ENCODE peak calls at places on chromosomes 12 and 14, in eight cellular contexts. C is IMR-90, I is HCT116, K is GM23338, X is H9, U is neuronal stem cell, Y is trophoblast cell, A is fibroblast of lung. W is an unnamed sample.

GRCh38 chr14:100842799-100843198 is 16.9 kb downstream of the MEG3 start:
- DNase-seq in C (peak), I (no peak), K (no peak), X (no peak), U (no peak), Y (no peak), A (peak), W (no peak)

GRCh38 chr12:81263072-81263471 is 185.2 kb downstream of the ACSS3 start:
- DNase-seq in C (no peak), I (no peak), K (no peak), X (no peak), U (no peak), Y (no peak), A (no peak), W (no peak)

GRCh38 chr14:46571970-46572369 is 79.6 kb downstream of the RPL10L start:
- DNase-seq in C (no peak), I (no peak), K (no peak), X (no peak), U (no peak), Y (peak), A (peak), W (no peak)

GRCh38 chr12:57549909-57550627 is at the start of gene KIF5A:
- DNase-seq in C (no peak), I (no peak), K (peak), X (peak), U (peak), Y (peak), A (peak), W (peak)

GRCh38 chr14:77000340-77001235 is 27.9 kb downstream of the IRF2BPL start:
- DNase-seq in C (peak), I (no peak), K (peak), X (no peak), U (no peak), Y (no peak), A (peak), W (no peak)

GRCh38 chr12:132550014-132550802 is 60.2 kb downstream of the LRCOL1 start:
- DNase-seq in C (no peak), I (no peak), K (peak), X (peak), U (peak), Y (no peak), A (no peak), W (peak)

GRCh38 chr12:53744730-53745129 is 7.0 kb downstream of the CISTR start:
- DNase-seq in C (no peak), I (no peak), K (no peak), X (no peak), U (no peak), Y (no peak), A (no peak), W (no peak)

GRCh38 chr14:73237219-73237785 is at the start of gene PAPLN:
- DNase-seq in C (no peak), I (peak), K (peak), X (no peak), U (no peak), Y (no peak), A (peak), W (peak)

GRCh38 chr12:94649349-94650142 is 811 bp downstream of the TMCC3 start:
- DNase-seq in C (peak), I (no peak), K (peak), X (peak), U (peak), Y (peak), A (peak), W (peak)

GRCh38 chr12:115840159-115840558 is 437.3 kb downstream of the MED13L start:
- DNase-seq in C (no peak), I (no peak), K (no peak), X (no peak), U (no peak), Y (peak), A (no peak), W (no peak)

GRCh38 chr12:537772-538171 is 78.0 kb downstream of the B4GALNT3 start:
- DNase-seq in C (no peak), I (peak), K (no peak), X (no peak), U (no peak), Y (peak), A (no peak), W (no peak)

GRCh38 chr14:37122288-37122687 is 50.1 kb downstream of the SLC25A21 start:
- DNase-seq in C (peak), I (peak), K (peak), X (no peak), U (no peak), Y (no peak), A (peak), W (no peak)

GRCh38 chr12:84995646-84996045 is 40.4 kb downstream of the TSPAN19 start:
- DNase-seq in C (peak), I (no peak), K (no peak), X (no peak), U (no peak), Y (no peak), A (no peak), W (no peak)

GRCh38 chr12:49293056-49293956 is 1.6 kb upstream of the PRPH start:
- DNase-seq in C (no peak), I (no peak), K (peak), X (peak), U (no peak), Y (no peak), A (no peak), W (no peak)

GRCh38 chr14:68857671-68858070 is 64.8 kb upstream of the ZFP36L1 start:
- DNase-seq in C (no peak), I (no peak), K (no peak), X (no peak), U (no peak), Y (peak), A (no peak), W (peak)

GRCh38 chr14:31206536-31207286 is 882 bp downstream of the HECTD1 start:
- DNase-seq in C (no peak), I (no peak), K (peak), X (peak), U (no peak), Y (no peak), A (peak), W (peak)

GRCh38 chr12:31370645-31371620 is 45.0 kb upstream of the SINHCAF start:
- DNase-seq in C (no peak), I (no peak), K (peak), X (peak), U (peak), Y (peak), A (no peak), W (peak)

GRCh38 chr12:23909559-23909958 is 39.9 kb downstream of the SOX5 start:
- DNase-seq in C (no peak), I (no peak), K (no peak), X (no peak), U (no peak), Y (no peak), A (no peak), W (no peak)

GRCh38 chr12:92506460-92506859 is 196.3 kb upstream of the PLEKHG7 start:
- DNase-seq in C (no peak), I (no peak), K (no peak), X (no peak), U (no peak), Y (no peak), A (no peak), W (no peak)

GRCh38 chr12:69330475-69331473 is 17.4 kb upstream of the LYZ start:
- DNase-seq in C (peak), I (no peak), K (peak), X (peak), U (no peak), Y (no peak), A (no peak), W (peak)

GRCh38 chr12:56683-57346 is 9.8 kb upstream of the IQSEC3 start:
- DNase-seq in C (no peak), I (no peak), K (peak), X (peak), U (no peak), Y (no peak), A (no peak), W (no peak)

GRCh38 chr12:613996-614726 is 49.1 kb downstream of the NINJ2 start:
- DNase-seq in C (no peak), I (no peak), K (peak), X (peak), U (no peak), Y (no peak), A (peak), W (peak)

GRCh38 chr14:55071870-55072640 is 20.6 kb downstream of the MAPK1IP1L start:
- DNase-seq in C (peak), I (no peak), K (no peak), X (no peak), U (no peak), Y (peak), A (peak), W (no peak)

GRCh38 chr12:98894412-98895085 is 249.5 kb downstream of the APAF1 start:
- DNase-seq in C (no peak), I (no peak), K (peak), X (peak), U (no peak), Y (no peak), A (no peak), W (no peak)

GRCh38 chr14:71138236-71139057 is 231.2 kb downstream of the PCNX1 start:
- DNase-seq in C (no peak), I (no peak), K (no peak), X (no peak), U (no peak), Y (no peak), A (peak), W (no peak)

GRCh38 chr12:109448272-109448671 is 28.8 kb downstream of the KCTD10 start:
- DNase-seq in C (peak), I (no peak), K (no peak), X (no peak), U (no peak), Y (no peak), A (no peak), W (no peak)

GRCh38 chr12:2341871-2342270 is 289.1 kb downstream of the CACNA1C start:
- DNase-seq in C (peak), I (no peak), K (no peak), X (no peak), U (no peak), Y (no peak), A (peak), W (no peak)

GRCh38 chr14:61321385-61322010 is at the start of gene PRKCH:
- DNase-seq in C (peak), I (peak), K (peak), X (peak), U (peak), Y (peak), A (peak), W (peak)

GRCh38 chr12:14138495-14138894 is 157.1 kb upstream of the GRIN2B start:
- DNase-seq in C (no peak), I (no peak), K (peak), X (peak), U (peak), Y (no peak), A (no peak), W (no peak)

GRCh38 chr12:118520954-118521353 is 144.6 kb downstream of the SUDS3 start:
- DNase-seq in C (no peak), I (no peak), K (no peak), X (no peak), U (no peak), Y (no peak), A (no peak), W (no peak)

GRCh38 chr12:27330846-27331245 is 1.8 kb upstream of the BMAL2 start:
- DNase-seq in C (no peak), I (no peak), K (no peak), X (no peak), U (no peak), Y (no peak), A (peak), W (no peak)
- H2AFZ ChIP-seq in C (no peak), I (no peak), K (no peak), X (no peak), U (peak), Y (no peak), A (no peak), W (no peak)

GRCh38 chr12:28025821-28026505 is 53.4 kb upstream of the PTHLH start:
- DNase-seq in C (no peak), I (no peak), K (peak), X (no peak), U (no peak), Y (peak), A (peak), W (no peak)
- H2AFZ ChIP-seq in C (peak), I (no peak), K (peak), X (no peak), U (no peak), Y (no peak), A (no peak), W (no peak)

DNA sequence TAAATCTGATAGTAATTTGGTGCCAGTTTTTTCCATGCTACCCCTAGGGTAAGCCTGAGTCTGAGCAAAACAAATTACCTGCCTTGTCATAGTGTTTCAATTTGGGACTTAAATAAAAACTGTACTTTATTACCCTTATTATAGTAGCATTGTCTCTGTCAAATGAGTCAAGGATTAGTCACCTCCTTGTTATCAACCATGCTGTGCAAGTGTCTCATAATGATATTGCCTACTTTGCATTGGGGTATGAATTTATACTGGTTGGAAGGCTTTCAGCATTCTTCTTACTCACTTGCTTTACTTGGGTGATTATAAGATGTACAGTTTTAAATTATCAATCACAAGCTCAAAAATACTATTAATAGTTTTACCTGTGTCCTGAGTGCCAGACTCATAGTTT is 380.1 kb downstream of the LRFN5 start:
- DNase-seq in C (peak), I (peak), K (no peak), X (no peak), U (no peak), Y (no peak), A (peak), W (no peak)
- H2AFZ ChIP-seq in C (no peak), I (no peak), K (no peak), X (no peak), U (no peak), Y (no peak), A (no peak), W (no peak)

GRCh38 chr14:38762845-38763244 is 340.2 kb downstream of the SEC23A start:
- DNase-seq in C (no peak), I (no peak), K (no peak), X (no peak), U (no peak), Y (no peak), A (no peak), W (no peak)

GRCh38 chr14:38761033-38761432 is 342.0 kb downstream of the SEC23A start:
- DNase-seq in C (no peak), I (no peak), K (no peak), X (no peak), U (no peak), Y (no peak), A (no peak), W (no peak)

GRCh38 chr14:38758661-38759060 is 344.4 kb downstream of the SEC23A start:
- DNase-seq in C (no peak), I (no peak), K (no peak), X (no peak), U (no peak), Y (no peak), A (no peak), W (no peak)

DNA sequence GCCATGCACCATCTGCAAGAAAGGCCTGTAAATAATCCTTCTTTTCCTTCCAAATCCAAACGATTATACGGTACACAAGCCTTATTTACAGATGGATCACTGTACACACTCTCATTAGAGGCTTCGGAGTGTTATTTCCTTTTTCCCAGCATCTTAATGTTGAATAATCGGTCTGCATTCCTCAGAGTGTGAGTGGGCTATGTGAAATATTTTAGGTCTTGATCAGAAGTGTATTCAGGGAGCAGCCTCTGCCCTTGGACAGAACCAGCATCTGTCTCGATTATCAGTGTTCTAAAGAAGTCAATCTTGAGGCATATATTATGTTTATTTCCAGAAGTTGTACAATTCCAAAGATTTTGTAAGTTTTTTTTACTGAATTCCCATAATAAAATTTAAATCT is 340.6 kb downstream of the SEC23A start:
- DNase-seq in C (no peak), I (no peak), K (no peak), X (no peak), U (no peak), Y (no peak), A (peak), W (no peak)
- H2AFZ ChIP-seq in C (no peak), I (no peak), K (no peak), X (no peak), U (no peak), Y (no peak), A (no peak), W (no peak)

DNA sequence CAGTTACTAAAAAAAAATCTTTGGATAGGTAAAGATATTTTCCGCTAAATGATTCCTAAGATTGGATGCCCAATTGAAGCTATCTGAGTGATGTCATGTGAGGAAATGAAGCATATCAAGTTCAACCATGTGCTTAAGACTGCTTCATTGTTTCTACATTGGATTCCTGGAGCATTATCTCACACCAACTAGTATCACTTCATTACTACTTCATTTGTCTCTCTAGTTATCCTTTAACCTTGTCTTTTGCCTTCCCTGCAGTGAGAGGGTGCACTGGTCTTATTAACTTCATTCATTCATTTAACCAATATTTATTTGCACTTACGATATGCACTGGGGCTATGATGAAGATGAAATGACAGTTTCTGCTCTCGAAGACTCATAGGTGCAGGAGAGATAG is 198.1 kb downstream of the SLC38A4 start:
- DNase-seq in C (peak), I (no peak), K (no peak), X (no peak), U (no peak), Y (no peak), A (peak), W (no peak)
- H2AFZ ChIP-seq in C (no peak), I (no peak), K (no peak), X (no peak), U (no peak), Y (no peak), A (no peak), W (no peak)

GRCh38 chr12:96326628-96327227 is 73.5 kb downstream of the CDK17 start:
- DNase-seq in C (no peak), I (no peak), K (no peak), X (no peak), U (no peak), Y (no peak), A (no peak), W (no peak)
- H2AFZ ChIP-seq in C (no peak), I (no peak), K (no peak), X (no peak), U (no peak), Y (no peak), A (no peak), W (no peak)

GRCh38 chr12:120932956-120933526 is 28.9 kb upstream of the SPPL3 start:
- DNase-seq in C (no peak), I (no peak), K (no peak), X (no peak), U (no peak), Y (no peak), A (no peak), W (no peak)

GRCh38 chr12:120939954-120940353 is 35.8 kb upstream of the SPPL3 start:
- DNase-seq in C (no peak), I (no peak), K (no peak), X (no peak), U (no peak), Y (peak), A (no peak), W (no peak)

GRCh38 chr12:120938496-120938895 is 34.3 kb upstream of the SPPL3 start:
- DNase-seq in C (no peak), I (no peak), K (no peak), X (no peak), U (no peak), Y (peak), A (no peak), W (no peak)

GRCh38 chr12:120939523-120939922 is 35.4 kb upstream of the SPPL3 start:
- DNase-seq in C (no peak), I (no peak), K (no peak), X (no peak), U (no peak), Y (peak), A (no peak), W (no peak)

DNA sequence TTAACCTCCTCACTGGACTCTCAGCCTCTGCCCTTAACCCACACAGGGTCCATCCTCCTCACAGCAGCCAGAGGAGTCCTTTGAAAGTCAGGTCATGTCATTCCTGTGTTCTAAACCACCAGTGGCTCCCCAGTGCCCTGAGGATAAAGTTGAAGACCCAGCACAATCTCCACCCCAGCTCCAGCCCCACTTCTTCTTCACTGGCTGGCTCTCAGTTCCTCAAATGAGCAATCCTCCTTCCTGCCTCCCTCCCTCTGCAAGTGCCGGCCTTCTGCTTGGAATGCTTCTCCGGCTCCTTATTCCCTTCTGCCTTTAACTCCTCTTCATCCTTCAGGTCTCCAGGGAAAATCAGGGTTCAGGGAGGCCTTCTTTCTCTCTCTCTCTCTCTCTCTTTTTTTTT is 32.0 kb upstream of the SPPL3 start:
- DNase-seq in C (no peak), I (no peak), K (no peak), X (no peak), U (no peak), Y (no peak), A (no peak), W (no peak)
- H2AFZ ChIP-seq in C (no peak), I (no peak), K (no peak), X (no peak), U (no peak), Y (no peak), A (no peak), W (no peak)

GRCh38 chr12:113299619-113300237 is 35.2 kb downstream of the SLC8B1 start:
- DNase-seq in C (peak), I (peak), K (peak), X (peak), U (no peak), Y (peak), A (peak), W (no peak)
- H2AFZ ChIP-seq in C (peak), I (no peak), K (no peak), X (no peak), U (no peak), Y (peak), A (peak), W (no peak)

W was measured in H1.